ENCODE peak calls at places on chromosomes 7 and 10, in seven cellular contexts. P, I, U, F, L, D and X are unnamed samples.

GRCh38 chr10:20622522-20623270 is 274.4 kb downstream of the NEBL start:
- DNase-seq in P (no peak), I (no peak), U (no peak), F (no peak), L (peak), D (no peak), X (no peak)

GRCh38 chr7:6533893-6534804 is 17.1 kb downstream of the GRID2IP start:
- DNase-seq in P (no peak), I (no peak), U (peak), F (no peak), L (no peak), D (no peak), X (no peak)

GRCh38 chr10:14556285-14556956 is 218.3 kb downstream of the FAM107B start:
- DNase-seq in P (peak), I (peak), U (peak), F (no peak), L (no peak), D (no peak), X (no peak)

GRCh38 chr10:124068929-124069328 is 24.5 kb downstream of the CHST15 start:
- DNase-seq in P (no peak), I (no peak), U (no peak), F (no peak), L (no peak), D (no peak), X (no peak)

GRCh38 chr10:86536294-86536861 is 14.8 kb upstream of the WAPL start:
- DNase-seq in P (no peak), I (no peak), U (peak), F (no peak), L (no peak), D (no peak), X (peak)

GRCh38 chr7:24381919-24382505 is 98.0 kb downstream of the NPY start:
- DNase-seq in P (no peak), I (no peak), U (peak), F (no peak), L (peak), D (no peak), X (peak)

GRCh38 chr10:18607503-18607902 is 43.9 kb downstream of the NSUN6 start:
- DNase-seq in P (peak), I (no peak), U (peak), F (no peak), L (peak), D (peak), X (no peak)

GRCh38 chr10:12902135-12902572 is 99.4 kb downstream of the CCDC3 start:
- DNase-seq in P (peak), I (peak), U (peak), F (peak), L (peak), D (peak), X (no peak)

GRCh38 chr7:124459101-124460052 is 306.2 kb downstream of the GPR37 start:
- DNase-seq in P (no peak), I (no peak), U (no peak), F (peak), L (peak), D (no peak), X (no peak)

GRCh38 chr10:70830185-70830584 is 14.4 kb downstream of the SGPL1 start:
- DNase-seq in P (no peak), I (no peak), U (no peak), F (no peak), L (no peak), D (no peak), X (no peak)

GRCh38 chr10:125294109-125294508 is 133.7 kb upstream of the CTBP2 start:
- DNase-seq in P (no peak), I (no peak), U (no peak), F (no peak), L (no peak), D (no peak), X (no peak)

GRCh38 chr10:72697711-72698110 is 5.8 kb downstream of the MCU start:
- DNase-seq in P (no peak), I (peak), U (no peak), F (no peak), L (peak), D (no peak), X (no peak)

GRCh38 chr7:152574892-152575511 is 100.9 kb downstream of the XRCC2 start:
- DNase-seq in P (no peak), I (no peak), U (peak), F (no peak), L (no peak), D (no peak), X (peak)

GRCh38 chr7:70573202-70573810 is 558.6 kb upstream of the GALNT17 start:
- DNase-seq in P (no peak), I (no peak), U (no peak), F (no peak), L (no peak), D (no peak), X (no peak)

GRCh38 chr7:76296743-76297740 is 5.4 kb upstream of the HSPB1 start:
- DNase-seq in P (peak), I (peak), U (no peak), F (no peak), L (peak), D (peak), X (no peak)

GRCh38 chr7:4612939-4613841 is 68.9 kb upstream of the FOXK1 start:
- DNase-seq in P (no peak), I (peak), U (no peak), F (no peak), L (peak), D (peak), X (no peak)

GRCh38 chr10:17386616-17387075 is 67.7 kb downstream of the ST8SIA6 start:
- DNase-seq in P (no peak), I (no peak), U (no peak), F (no peak), L (peak), D (no peak), X (no peak)

GRCh38 chr10:124545756-124546369 is 84.2 kb downstream of the LHPP start:
- DNase-seq in P (no peak), I (no peak), U (peak), F (no peak), L (no peak), D (no peak), X (no peak)

GRCh38 chr10:59362991-59363390 is 642 bp upstream of the FAM13C start:
- DNase-seq in P (peak), I (peak), U (no peak), F (peak), L (peak), D (peak), X (no peak)

GRCh38 chr7:158395780-158396214 is 191.8 kb downstream of the PTPRN2 start:
- DNase-seq in P (no peak), I (no peak), U (no peak), F (no peak), L (no peak), D (no peak), X (no peak)

GRCh38 chr7:69567790-69568189 is 30.5 kb upstream of the AUTS2 start:
- DNase-seq in P (no peak), I (no peak), U (no peak), F (no peak), L (no peak), D (no peak), X (no peak)

GRCh38 chr7:69564454-69565417 is 33.5 kb upstream of the AUTS2 start:
- DNase-seq in P (no peak), I (no peak), U (peak), F (peak), L (peak), D (peak), X (peak)

GRCh38 chr7:69568266-69568665 is 30.0 kb upstream of the AUTS2 start:
- DNase-seq in P (no peak), I (no peak), U (no peak), F (no peak), L (no peak), D (no peak), X (no peak)
- TF ChIP-seq CTCF in P (no peak), I (no peak), U (no peak), F (no peak), L (no peak), D (no peak), X (no peak)

DNA sequence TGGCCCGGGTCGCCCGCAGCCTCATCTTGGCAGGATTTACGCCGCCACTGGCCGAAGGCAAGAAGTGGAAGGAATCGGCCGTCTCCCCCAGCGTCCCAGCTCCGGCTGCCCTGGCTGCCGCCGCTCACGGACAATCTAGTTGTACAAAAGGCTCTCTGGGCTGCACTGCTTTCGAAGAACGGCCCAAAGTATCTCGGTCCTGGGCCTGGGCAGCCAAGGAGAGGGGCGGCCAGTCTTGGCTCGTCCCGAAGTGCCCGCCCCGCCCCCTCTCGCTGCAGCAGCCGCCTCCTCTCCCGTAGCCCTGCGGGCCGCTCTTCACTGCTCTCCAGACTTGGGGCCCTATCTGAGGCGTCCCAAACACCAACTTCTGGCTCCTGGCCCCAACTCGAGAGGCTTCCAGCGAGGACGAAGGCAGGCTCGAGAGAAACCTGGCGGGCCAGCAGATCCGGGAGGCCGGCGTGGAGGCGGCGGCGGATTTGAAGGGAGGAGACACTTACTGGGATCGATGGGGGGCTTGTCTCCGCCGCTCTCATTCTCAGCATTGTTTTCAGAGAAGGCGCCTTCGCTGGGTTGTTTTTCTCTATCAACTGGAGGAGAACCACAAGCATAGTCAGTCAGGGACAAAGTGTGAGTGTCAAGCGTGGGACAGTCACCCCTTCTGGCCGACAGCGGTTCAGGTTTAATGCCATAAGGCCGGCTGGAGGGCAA is 802 bp downstream of the HOXA9 start:
- DNase-seq in P (no peak), I (no peak), U (no peak), F (no peak), L (no peak), D (no peak), X (no peak)
- TF ChIP-seq CTCF in P (no peak), I (no peak), U (no peak), F (no peak), L (no peak), D (no peak), X (no peak)

DNA sequence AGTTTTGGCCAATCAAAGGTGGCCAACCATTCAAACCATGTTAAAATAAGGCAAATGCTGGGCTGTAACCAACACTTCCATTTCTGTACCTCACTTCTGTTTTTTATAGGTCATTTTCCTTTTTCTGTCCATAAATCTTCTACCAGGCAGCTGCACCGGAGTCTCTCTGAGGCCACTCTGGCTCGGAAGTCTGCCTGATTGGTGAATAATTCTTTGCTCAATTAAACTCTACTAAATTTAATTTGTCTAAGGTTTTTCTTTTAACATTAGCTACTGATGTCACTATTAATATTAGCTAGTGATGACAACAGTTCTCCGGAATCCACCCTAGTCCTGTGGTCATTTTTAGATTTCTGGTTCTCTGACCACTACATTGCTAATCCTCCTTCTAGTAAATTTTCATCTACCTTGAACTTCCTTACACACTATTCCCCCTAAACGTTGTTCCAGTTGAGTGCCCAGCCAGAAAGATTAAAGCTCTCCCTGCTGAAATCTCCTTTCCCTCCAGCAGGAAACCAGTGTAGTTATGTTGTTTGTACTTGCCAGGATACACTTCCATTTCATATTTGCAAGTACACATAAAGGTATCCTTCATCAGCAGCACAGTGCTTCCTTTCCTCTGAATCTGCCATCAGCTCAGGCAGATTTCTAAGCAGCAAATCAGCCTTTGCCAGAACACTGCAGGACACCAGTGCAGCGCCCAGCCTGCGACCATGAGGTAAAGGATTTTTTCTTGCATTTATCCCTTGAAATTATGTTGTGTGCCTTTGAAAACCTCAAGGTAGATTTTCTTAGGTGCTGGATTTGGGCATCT is 18.5 kb upstream of the IFIT2 start:
- DNase-seq in P (no peak), I (no peak), U (no peak), F (no peak), L (peak), D (no peak), X (no peak)
- TF ChIP-seq CTCF in P (no peak), I (no peak), U (no peak), F (no peak), L (no peak), D (no peak), X (no peak)

GRCh38 chr7:20409961-20410360 is 79.3 kb downstream of the ITGB8 start:
- DNase-seq in P (no peak), I (no peak), U (no peak), F (no peak), L (no peak), D (no peak), X (no peak)
- TF ChIP-seq CTCF in P (no peak), I (no peak), U (no peak), F (no peak), L (no peak), D (no peak), X (no peak)